ENCODE peak calls at places on chromosomes 7 and 10, in six cellular contexts. G is fibroblast of the aortic adventitia, R is heart left ventricle, P is IMR-90, Y is cardiac fibroblast, H is pancreas. L is an unnamed sample.

GRCh38 chr10:3186365-3186764 is 13.8 kb upstream of the PITRM1 start:
- DNase-seq in Y (no peak), G (no peak), R (no peak), H (no peak), P (no peak), L (no peak)

GRCh38 chr10:110636932-110637557 is 7.1 kb upstream of the RBM20 start:
- DNase-seq in R (peak), G (no peak), H (no peak), Y (no peak), P (no peak), L (no peak)

GRCh38 chr7:157047148-157047547 is 36.7 kb upstream of the MNX1 start:
- DNase-seq in Y (no peak), R (no peak), G (no peak), H (no peak), P (no peak), L (no peak)

GRCh38 chr7:17493451-17493850 is 195.0 kb downstream of the AHR start:
- DNase-seq in P (no peak), H (no peak), R (no peak), Y (peak), G (no peak), L (peak)

GRCh38 chr7:138449580-138449979 is 10.5 kb upstream of the TRIM24 start:
- DNase-seq in H (no peak), G (no peak), Y (no peak), R (no peak), P (no peak), L (no peak)

GRCh38 chr10:116007256-116007891 is 265.6 kb downstream of the GFRA1 start:
- DNase-seq in R (no peak), P (no peak), H (no peak), Y (no peak), G (no peak), L (no peak)

GRCh38 chr10:34727595-34728033 is 87.5 kb downstream of the PARD3 start:
- DNase-seq in Y (peak), G (peak), H (peak), R (no peak), P (no peak), L (no peak)

GRCh38 chr10:593421-593820 is 96.0 kb downstream of the DIP2C start:
- DNase-seq in G (no peak), H (no peak), R (no peak), P (no peak), Y (no peak), L (no peak)

GRCh38 chr10:80196270-80196949 is 8.9 kb downstream of the ANXA11 start:
- DNase-seq in H (peak), P (peak), R (peak), G (peak), Y (no peak), L (peak)

GRCh38 chr7:8387551-8388256 is 45.7 kb upstream of the NXPH1 start:
- DNase-seq in H (no peak), R (no peak), P (no peak), G (no peak), Y (no peak), L (no peak)

DNA sequence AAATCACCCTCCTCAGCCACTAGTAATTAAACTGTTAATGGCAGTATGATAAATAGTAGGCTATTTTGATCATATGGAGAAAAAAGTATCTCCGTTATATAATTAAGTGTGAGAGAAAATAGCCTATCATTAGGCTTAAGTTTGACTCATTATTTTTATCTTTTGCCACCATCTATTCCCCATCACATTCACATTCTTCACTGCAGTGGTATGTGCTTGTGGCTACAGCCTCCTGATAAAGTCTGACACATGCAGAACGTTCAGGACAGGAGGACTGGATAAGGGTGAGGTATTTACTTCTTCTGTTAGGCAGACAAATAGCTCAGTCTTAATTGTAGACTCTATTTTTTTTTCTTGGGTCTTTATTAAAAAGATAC is 5.8 kb downstream of the NEBL start:
- DNase-seq in G (peak), Y (peak), P (no peak), H (no peak), R (no peak), L (peak)
- H3K4me3 ChIP-seq in G (no peak), Y (no peak), P (no peak), H (no peak), R (peak), L (no peak)

GRCh38 chr7:101031082-101031481 is 11.2 kb downstream of the MUC17 start:
- DNase-seq in Y (no peak), P (no peak), R (peak), G (no peak), H (no peak), L (no peak)
- TF ChIP-seq CTCF in Y (no peak), P (no peak), R (no peak), G (no peak), H (no peak), L (no peak)

GRCh38 chr10:124450010-124450782 is at the start of gene NKX1-2:
- DNase-seq in P (no peak), Y (no peak), R (no peak), H (no peak), G (no peak), L (no peak)
- H3K4me3 ChIP-seq in P (no peak), Y (no peak), R (peak), H (no peak), G (no peak), L (no peak)

GRCh38 chr7:143388051-143388450 is 6.9 kb downstream of the ZYX start:
- DNase-seq in H (no peak), Y (no peak), G (no peak), R (no peak), P (no peak), L (no peak)

GRCh38 chr7:143390098-143390772 is 9.1 kb downstream of the ZYX start:
- DNase-seq in Y (no peak), P (no peak), H (no peak), R (no peak), G (no peak), L (peak)

GRCh38 chr7:143389316-143390097 is 8.4 kb downstream of the ZYX start:
- DNase-seq in H (no peak), Y (no peak), R (no peak), G (no peak), P (no peak), L (peak)

GRCh38 chr7:143387156-143387975 is 6.2 kb downstream of the ZYX start:
- DNase-seq in P (no peak), R (no peak), Y (no peak), H (no peak), G (no peak), L (no peak)

DNA sequence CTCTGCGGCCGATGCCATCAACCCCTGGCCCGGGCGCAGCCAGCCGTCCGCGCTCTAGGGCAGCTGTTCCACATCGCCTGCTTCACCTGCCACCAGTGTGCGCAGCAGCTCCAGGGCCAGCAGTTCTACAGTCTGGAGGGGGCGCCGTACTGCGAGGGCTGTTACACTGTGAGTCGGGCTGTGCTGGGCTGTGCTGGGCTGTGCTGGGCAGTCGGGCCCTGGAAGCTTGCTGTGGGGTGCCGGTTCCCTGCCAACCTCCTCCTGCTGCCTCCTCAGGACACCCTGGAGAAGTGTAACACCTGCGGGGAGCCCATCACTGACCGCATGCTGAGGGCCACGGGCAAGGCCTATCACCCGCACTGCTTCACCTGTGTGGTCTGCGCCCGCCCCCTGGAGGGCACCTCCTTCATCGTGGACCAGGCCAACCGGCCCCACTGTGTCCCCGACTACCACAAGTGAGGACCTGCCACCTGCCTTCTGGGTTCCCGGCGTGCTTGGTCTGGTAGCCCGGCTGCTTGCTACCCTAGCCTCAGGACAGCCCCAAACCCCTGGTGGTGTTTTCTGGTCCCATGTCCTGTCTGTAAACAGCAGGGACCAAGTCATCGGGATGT is 7.5 kb downstream of the ZYX start:
- DNase-seq in H (no peak), R (no peak), G (no peak), Y (no peak), P (no peak), L (no peak)
- TF ChIP-seq CTCF in H (no peak), R (no peak), G (no peak), Y (no peak), P (no peak), L (no peak)

GRCh38 chr10:18759575-18759974 is 100.3 kb downstream of the ARL5B start:
- DNase-seq in Y (no peak), H (no peak), G (no peak), R (no peak), P (no peak), L (no peak)
- H3K4me3 ChIP-seq in Y (no peak), H (no peak), G (no peak), R (no peak), P (no peak), L (no peak)

GRCh38 chr7:159138508-159138907 is 6.2 kb downstream of the VIPR2 start:
- DNase-seq in P (no peak), R (no peak), Y (no peak), G (no peak), H (no peak), L (no peak)

GRCh38 chr7:159136442-159136841 is 8.2 kb downstream of the VIPR2 start:
- DNase-seq in Y (no peak), R (no peak), G (no peak), H (no peak), P (no peak), L (no peak)

GRCh38 chr7:159139202-159139601 is 5.5 kb downstream of the VIPR2 start:
- DNase-seq in Y (no peak), P (no peak), R (no peak), H (no peak), G (no peak), L (no peak)

GRCh38 chr7:159136846-159137245 is 7.8 kb downstream of the VIPR2 start:
- DNase-seq in H (no peak), R (no peak), P (no peak), Y (no peak), G (no peak), L (no peak)

GRCh38 chr7:159137906-159138305 is 6.8 kb downstream of the VIPR2 start:
- DNase-seq in H (no peak), P (no peak), G (no peak), Y (no peak), R (no peak), L (no peak)
- TF ChIP-seq CTCF in H (no peak), P (no peak), G (no peak), Y (no peak), R (no peak), L (no peak)

L was measured in fibroblast of mammary gland.